ENCODE peak calls at places on chromosomes 6 and 20, in five cellular contexts. One of them, this sample, is unnamed.
A peak's percentile ranks its signal among the peaks of the same experiment; 100 is the strongest.

GRCh38 chr6:141667580-141668309 is 465.0 kb upstream of the GJE1 start:
- DNase-seq in SK-N-SH: no peak
- DNase-seq in aorta: no peak
- DNase-seq in psoas muscle: no peak
- DNase-seq in lower lobe of right lung: no peak
- DNase-seq in this sample: no peak

GRCh38 chr6:31379850-31380249 is 22.9 kb upstream of the HLA-B start:
- DNase-seq in SK-N-SH: no peak
- DNase-seq in lower lobe of right lung: no peak
- DNase-seq in psoas muscle: no peak
- DNase-seq in aorta: no peak
- DNase-seq in this sample: no peak

GRCh38 chr6:111564482-111564945 is 41.2 kb downstream of the TRAF3IP2 start:
- DNase-seq in aorta: peak; percentile 82
- DNase-seq in lower lobe of right lung: no peak
- DNase-seq in psoas muscle: peak; percentile 76
- DNase-seq in SK-N-SH: no peak
- DNase-seq in this sample: no peak

GRCh38 chr20:14288341-14289330 is 48.8 kb downstream of the FLRT3 start:
- DNase-seq in aorta: no peak
- DNase-seq in psoas muscle: no peak
- DNase-seq in SK-N-SH: no peak
- DNase-seq in lower lobe of right lung: no peak
- DNase-seq in this sample: no peak

GRCh38 chr20:63520594-63520938 is at the start of gene PPDPF:
- DNase-seq in SK-N-SH: peak; percentile 100
- DNase-seq in aorta: no peak
- DNase-seq in lower lobe of right lung: peak; percentile 87
- DNase-seq in psoas muscle: peak; percentile 84
- DNase-seq in this sample: peak; percentile 96

GRCh38 chr6:41846666-41847237 is 48.4 kb downstream of the USP49 start:
- DNase-seq in lower lobe of right lung: no peak
- DNase-seq in SK-N-SH: peak; percentile 70
- DNase-seq in psoas muscle: no peak
- DNase-seq in aorta: no peak
- DNase-seq in this sample: no peak

GRCh38 chr6:166420351-166420750 is 37.6 kb upstream of the MPC1 start:
- DNase-seq in psoas muscle: no peak
- DNase-seq in SK-N-SH: no peak
- DNase-seq in aorta: no peak
- DNase-seq in lower lobe of right lung: no peak
- DNase-seq in this sample: no peak

GRCh38 chr20:528923-529594 is 14.5 kb downstream of the CSNK2A1 start:
- DNase-seq in aorta: no peak
- DNase-seq in psoas muscle: no peak
- DNase-seq in lower lobe of right lung: no peak
- DNase-seq in SK-N-SH: no peak
- DNase-seq in this sample: no peak

GRCh38 chr6:15661815-15662245 is 998 bp downstream of the DTNBP1 start:
- DNase-seq in psoas muscle: no peak
- DNase-seq in SK-N-SH: no peak
- DNase-seq in aorta: no peak
- DNase-seq in lower lobe of right lung: no peak
- DNase-seq in this sample: no peak

GRCh38 chr20:36251426-36251825 is 15.1 kb downstream of the AAR2 start:
- DNase-seq in lower lobe of right lung: no peak
- DNase-seq in SK-N-SH: no peak
- DNase-seq in aorta: no peak
- DNase-seq in psoas muscle: no peak
- DNase-seq in this sample: no peak

GRCh38 chr6:90214966-90215365 is 81.7 kb downstream of the BACH2 start:
- DNase-seq in lower lobe of right lung: no peak
- DNase-seq in aorta: no peak
- DNase-seq in psoas muscle: no peak
- DNase-seq in SK-N-SH: no peak
- DNase-seq in this sample: no peak

GRCh38 chr6:90212274-90212673 is 84.4 kb downstream of the BACH2 start:
- DNase-seq in SK-N-SH: no peak
- DNase-seq in lower lobe of right lung: no peak
- DNase-seq in psoas muscle: no peak
- DNase-seq in aorta: no peak
- DNase-seq in this sample: no peak

GRCh38 chr6:90217621-90218496 is 78.8 kb downstream of the BACH2 start:
- DNase-seq in psoas muscle: no peak
- DNase-seq in SK-N-SH: no peak
- DNase-seq in aorta: no peak
- DNase-seq in lower lobe of right lung: peak; percentile 66
- DNase-seq in this sample: no peak

GRCh38 chr6:90216081-90216977 is 80.3 kb downstream of the BACH2 start:
- DNase-seq in SK-N-SH: no peak
- DNase-seq in psoas muscle: no peak
- DNase-seq in lower lobe of right lung: peak; percentile 57
- DNase-seq in aorta: peak; percentile 49
- DNase-seq in this sample: peak; percentile 83

GRCh38 chr6:90214461-90214860 is 82.2 kb downstream of the BACH2 start:
- DNase-seq in SK-N-SH: no peak
- DNase-seq in aorta: no peak
- DNase-seq in lower lobe of right lung: no peak
- DNase-seq in psoas muscle: no peak
- DNase-seq in this sample: no peak
- H3K36me3 ChIP-seq in SK-N-SH: no peaks in the 10 kb centered on the region
- H3K36me3 ChIP-seq in aorta: no peaks in the 10 kb centered on the region
- H3K36me3 ChIP-seq in lower lobe of right lung: no peaks in the 10 kb centered on the region
- H3K36me3 ChIP-seq in psoas muscle: no peaks in the 10 kb centered on the region
- H3K36me3 ChIP-seq in this sample: no peaks in the 10 kb centered on the region

GRCh38 chr6:158152659-158153058 is 15.4 kb downstream of the SERAC1 start:
- DNase-seq in SK-N-SH: no peak
- DNase-seq in aorta: no peak
- DNase-seq in lower lobe of right lung: no peak
- DNase-seq in psoas muscle: no peak
- DNase-seq in this sample: no peak
- H3K36me3 ChIP-seq in SK-N-SH: peaks cover 19% of the 10 kb centered on the region
- H3K36me3 ChIP-seq in aorta: peaks cover 3% of the 10 kb centered on the region
- H3K36me3 ChIP-seq in lower lobe of right lung: peaks cover 34% of the 10 kb centered on the region
- H3K36me3 ChIP-seq in psoas muscle: no peaks in the 10 kb centered on the region
- H3K36me3 ChIP-seq in this sample: peaks cover 55% of the 10 kb centered on the region

GRCh38 chr20:6079011-6079410 is 25.2 kb upstream of the LRRN4 start:
- DNase-seq in SK-N-SH: no peak
- DNase-seq in psoas muscle: no peak
- DNase-seq in aorta: no peak
- DNase-seq in lower lobe of right lung: no peak
- DNase-seq in this sample: no peak

GRCh38 chr20:6086868-6087267 is 33.0 kb upstream of the LRRN4 start:
- DNase-seq in SK-N-SH: no peak
- DNase-seq in lower lobe of right lung: no peak
- DNase-seq in aorta: no peak
- DNase-seq in psoas muscle: no peak
- DNase-seq in this sample: no peak

GRCh38 chr20:6081236-6081635 is 27.4 kb upstream of the LRRN4 start:
- DNase-seq in SK-N-SH: no peak
- DNase-seq in aorta: no peak
- DNase-seq in psoas muscle: peak; percentile 21
- DNase-seq in lower lobe of right lung: no peak
- DNase-seq in this sample: no peak

GRCh38 chr20:6083926-6084325 is 30.1 kb upstream of the LRRN4 start:
- DNase-seq in psoas muscle: no peak
- DNase-seq in SK-N-SH: no peak
- DNase-seq in lower lobe of right lung: no peak
- DNase-seq in aorta: no peak
- DNase-seq in this sample: no peak
- H3K36me3 ChIP-seq in psoas muscle: no peaks in the 10 kb centered on the region
- H3K36me3 ChIP-seq in SK-N-SH: no peaks in the 10 kb centered on the region
- H3K36me3 ChIP-seq in lower lobe of right lung: no peaks in the 10 kb centered on the region
- H3K36me3 ChIP-seq in aorta: no peaks in the 10 kb centered on the region
- H3K36me3 ChIP-seq in this sample: no peaks in the 10 kb centered on the region

GRCh38 chr6:129432738-129433137 is 277.2 kb downstream of the ARHGAP18 start:
- DNase-seq in aorta: no peak
- DNase-seq in lower lobe of right lung: no peak
- DNase-seq in SK-N-SH: no peak
- DNase-seq in psoas muscle: no peak
- DNase-seq in this sample: no peak
- H3K36me3 ChIP-seq in aorta: no peaks in the 10 kb centered on the region
- H3K36me3 ChIP-seq in lower lobe of right lung: no peaks in the 10 kb centered on the region
- H3K36me3 ChIP-seq in SK-N-SH: no peaks in the 10 kb centered on the region
- H3K36me3 ChIP-seq in psoas muscle: no peaks in the 10 kb centered on the region
- H3K36me3 ChIP-seq in this sample: no peaks in the 10 kb centered on the region

GRCh38 chr6:161446296-161446925 is 172.6 kb upstream of the AGPAT4 start:
- DNase-seq in SK-N-SH: peak; percentile 29
- DNase-seq in psoas muscle: no peak
- DNase-seq in lower lobe of right lung: no peak
- DNase-seq in aorta: no peak
- DNase-seq in this sample: no peak
- H3K36me3 ChIP-seq in SK-N-SH: no peaks in the 10 kb centered on the region
- H3K36me3 ChIP-seq in psoas muscle: no peaks in the 10 kb centered on the region
- H3K36me3 ChIP-seq in lower lobe of right lung: no peaks in the 10 kb centered on the region
- H3K36me3 ChIP-seq in aorta: no peaks in the 10 kb centered on the region
- H3K36me3 ChIP-seq in this sample: no peaks in the 10 kb centered on the region

This sample was measured in spleen.